ENCODE peak calls at places on chromosomes 7 and 10, in ten cellular contexts. One of them, this sample, is unnamed.

GRCh38 chr7:2030475-2031456 is 202.0 kb downstream of the MAD1L1 start:
- DNase-seq in colonic mucosa: no peak
- DNase-seq in activated CD4-positive, alpha-beta T cell treated with anti-CD3 and anti-CD28 coated beads for 36 hours: peak
- DNase-seq in AG10803: no peak
- DNase-seq in GM10248: no peak
- DNase-seq in T47D: no peak
- DNase-seq in iPS DF 19.7: no peak
- DNase-seq in NCI-H2029: no peak
- DNase-seq in GM03348: no peak
- DNase-seq in activated T-cell treated with anti-CD3 and anti-CD28 coated beads for 4 hours: no peak
- DNase-seq in this sample: no peak

GRCh38 chr10:19889279-19889678 is 73.0 kb downstream of the PLXDC2 start:
- DNase-seq in activated T-cell treated with anti-CD3 and anti-CD28 coated beads for 4 hours: no peak
- DNase-seq in GM03348: no peak
- DNase-seq in AG10803: no peak
- DNase-seq in NCI-H2029: no peak
- DNase-seq in activated CD4-positive, alpha-beta T cell treated with anti-CD3 and anti-CD28 coated beads for 36 hours: no peak
- DNase-seq in iPS DF 19.7: no peak
- DNase-seq in T47D: no peak
- DNase-seq in GM10248: no peak
- DNase-seq in colonic mucosa: no peak
- DNase-seq in this sample: no peak

GRCh38 chr7:134514106-134514505 is 13.3 kb upstream of the AKR1B10 start:
- DNase-seq in T47D: no peak
- DNase-seq in activated CD4-positive, alpha-beta T cell treated with anti-CD3 and anti-CD28 coated beads for 36 hours: no peak
- DNase-seq in activated T-cell treated with anti-CD3 and anti-CD28 coated beads for 4 hours: no peak
- DNase-seq in AG10803: no peak
- DNase-seq in colonic mucosa: no peak
- DNase-seq in GM03348: no peak
- DNase-seq in GM10248: no peak
- DNase-seq in NCI-H2029: no peak
- DNase-seq in iPS DF 19.7: no peak
- DNase-seq in this sample: no peak

GRCh38 chr7:50119815-50120637 is 27.0 kb upstream of the ZPBP start:
- DNase-seq in T47D: no peak
- DNase-seq in activated T-cell treated with anti-CD3 and anti-CD28 coated beads for 4 hours: peak
- DNase-seq in NCI-H2029: no peak
- DNase-seq in GM03348: no peak
- DNase-seq in AG10803: no peak
- DNase-seq in iPS DF 19.7: peak
- DNase-seq in GM10248: peak
- DNase-seq in colonic mucosa: no peak
- DNase-seq in activated CD4-positive, alpha-beta T cell treated with anti-CD3 and anti-CD28 coated beads for 36 hours: peak
- DNase-seq in this sample: no peak

GRCh38 chr7:128108641-128109423 is 77.6 kb upstream of the LRRC4 start:
- DNase-seq in T47D: no peak
- DNase-seq in activated CD4-positive, alpha-beta T cell treated with anti-CD3 and anti-CD28 coated beads for 36 hours: no peak
- DNase-seq in GM10248: peak
- DNase-seq in AG10803: no peak
- DNase-seq in GM03348: no peak
- DNase-seq in colonic mucosa: no peak
- DNase-seq in activated T-cell treated with anti-CD3 and anti-CD28 coated beads for 4 hours: no peak
- DNase-seq in iPS DF 19.7: no peak
- DNase-seq in NCI-H2029: no peak
- DNase-seq in this sample: no peak

GRCh38 chr7:84073476-84073875 is 121.1 kb downstream of the SEMA3A start:
- DNase-seq in GM10248: no peak
- DNase-seq in T47D: no peak
- DNase-seq in GM03348: peak
- DNase-seq in activated CD4-positive, alpha-beta T cell treated with anti-CD3 and anti-CD28 coated beads for 36 hours: no peak
- DNase-seq in iPS DF 19.7: no peak
- DNase-seq in activated T-cell treated with anti-CD3 and anti-CD28 coated beads for 4 hours: no peak
- DNase-seq in AG10803: peak
- DNase-seq in NCI-H2029: no peak
- DNase-seq in colonic mucosa: no peak
- DNase-seq in this sample: no peak

GRCh38 chr10:71836594-71836970 is 14.5 kb downstream of the PSAP start:
- DNase-seq in iPS DF 19.7: no peak
- DNase-seq in activated T-cell treated with anti-CD3 and anti-CD28 coated beads for 4 hours: no peak
- DNase-seq in NCI-H2029: no peak
- DNase-seq in AG10803: peak
- DNase-seq in GM10248: no peak
- DNase-seq in T47D: no peak
- DNase-seq in activated CD4-positive, alpha-beta T cell treated with anti-CD3 and anti-CD28 coated beads for 36 hours: no peak
- DNase-seq in GM03348: peak
- DNase-seq in colonic mucosa: no peak
- DNase-seq in this sample: no peak

GRCh38 chr10:95077556-95077955 is 8.3 kb upstream of the CYP2C8 start:
- DNase-seq in NCI-H2029: no peak
- DNase-seq in T47D: no peak
- DNase-seq in iPS DF 19.7: no peak
- DNase-seq in activated T-cell treated with anti-CD3 and anti-CD28 coated beads for 4 hours: no peak
- DNase-seq in GM10248: no peak
- DNase-seq in GM03348: no peak
- DNase-seq in activated CD4-positive, alpha-beta T cell treated with anti-CD3 and anti-CD28 coated beads for 36 hours: no peak
- DNase-seq in AG10803: no peak
- DNase-seq in colonic mucosa: no peak
- DNase-seq in this sample: no peak

GRCh38 chr7:77655836-77656455 is 40.3 kb upstream of the RSBN1L start:
- DNase-seq in GM03348: no peak
- DNase-seq in activated T-cell treated with anti-CD3 and anti-CD28 coated beads for 4 hours: no peak
- DNase-seq in T47D: no peak
- DNase-seq in iPS DF 19.7: no peak
- DNase-seq in colonic mucosa: peak
- DNase-seq in activated CD4-positive, alpha-beta T cell treated with anti-CD3 and anti-CD28 coated beads for 36 hours: no peak
- DNase-seq in GM10248: no peak
- DNase-seq in NCI-H2029: no peak
- DNase-seq in AG10803: no peak
- DNase-seq in this sample: no peak

GRCh38 chr10:52308251-52309031 is 5.6 kb upstream of the DKK1 start:
- DNase-seq in AG10803: peak
- DNase-seq in NCI-H2029: no peak
- DNase-seq in GM10248: peak
- DNase-seq in colonic mucosa: peak
- DNase-seq in T47D: peak
- DNase-seq in iPS DF 19.7: no peak
- DNase-seq in activated CD4-positive, alpha-beta T cell treated with anti-CD3 and anti-CD28 coated beads for 36 hours: peak
- DNase-seq in GM03348: peak
- DNase-seq in activated T-cell treated with anti-CD3 and anti-CD28 coated beads for 4 hours: no peak
- DNase-seq in this sample: peak

GRCh38 chr7:96679886-96680285 is 29.8 kb downstream of the SEM1 start:
- DNase-seq in AG10803: no peak
- DNase-seq in T47D: no peak
- DNase-seq in iPS DF 19.7: peak
- DNase-seq in activated T-cell treated with anti-CD3 and anti-CD28 coated beads for 4 hours: no peak
- DNase-seq in colonic mucosa: no peak
- DNase-seq in GM03348: no peak
- DNase-seq in NCI-H2029: no peak
- DNase-seq in GM10248: no peak
- DNase-seq in activated CD4-positive, alpha-beta T cell treated with anti-CD3 and anti-CD28 coated beads for 36 hours: no peak
- DNase-seq in this sample: no peak

GRCh38 chr10:76282122-76283030 is 851.0 kb downstream of the LRMDA start:
- DNase-seq in T47D: no peak
- DNase-seq in activated T-cell treated with anti-CD3 and anti-CD28 coated beads for 4 hours: no peak
- DNase-seq in colonic mucosa: no peak
- DNase-seq in NCI-H2029: no peak
- DNase-seq in iPS DF 19.7: no peak
- DNase-seq in GM03348: no peak
- DNase-seq in activated CD4-positive, alpha-beta T cell treated with anti-CD3 and anti-CD28 coated beads for 36 hours: no peak
- DNase-seq in AG10803: peak
- DNase-seq in GM10248: no peak
- DNase-seq in this sample: no peak

This sample was measured in nucleus accumbens.